ENCODE peak calls at places on chromosomes 6 and 20, in six cellular contexts. F is K562, A is endothelial cell of umbilical vein, I is HepG2, H is NB4, U is GM12878. Y is an unnamed sample.

GRCh38 chr6:81612136-81612535 is 140.3 kb downstream of the TENT5A start:
- DNase-seq in F (no peak), A (no peak), I (no peak), H (no peak), U (no peak), Y (no peak)

GRCh38 chr6:131828946-131829345 is 21.1 kb downstream of the ENPP1 start:
- DNase-seq in F (no peak), A (no peak), I (no peak), H (no peak), U (no peak), Y (no peak)

GRCh38 chr6:155152211-155153076 is 111.4 kb upstream of the CLDN20 start:
- DNase-seq in F (peak; percentile 55), A (no peak), I (peak; percentile 75), H (peak; percentile 15), U (no peak), Y (no peak)

GRCh38 chr20:2750343-2751251 is 49.8 kb downstream of the CPXM1 start:
- DNase-seq in F (peak; percentile 40), A (peak; percentile 7), I (peak; percentile 59), H (peak; percentile 86), U (no peak), Y (peak; percentile 78)

GRCh38 chr6:35752330-35752729 is 15.5 kb downstream of the ARMC12 start:
- DNase-seq in F (no peak), A (no peak), I (no peak), H (no peak), U (no peak), Y (no peak)

GRCh38 chr6:157813191-157813590 is 9.9 kb upstream of the SNX9 start:
- DNase-seq in F (no peak), A (no peak), I (no peak), H (no peak), U (no peak), Y (no peak)

GRCh38 chr6:13191461-13191860 is 136.9 kb downstream of the TBC1D7 start:
- DNase-seq in F (no peak), A (no peak), I (no peak), H (no peak), U (no peak), Y (no peak)

GRCh38 chr6:167565884-167566491 is 241.1 kb downstream of the TTLL2 start:
- DNase-seq in F (peak; percentile 32), A (no peak), I (peak; percentile 27), H (no peak), U (no peak), Y (no peak)

GRCh38 chr20:39105551-39105950 is 143.4 kb downstream of the DHX35 start:
- DNase-seq in F (peak; percentile 48), A (no peak), I (no peak), H (peak; percentile 27), U (no peak), Y (no peak)

GRCh38 chr6:72954736-72955135 is 270.6 kb downstream of the KHDC1L start:
- DNase-seq in F (no peak), A (peak; percentile 42), I (no peak), H (no peak), U (no peak), Y (no peak)
- TF ChIP-seq MYC in F (no peak), A (no peak), I (no peak), H (no peak), U (no peak), Y (no peak)

GRCh38 chr20:11698124-11698523 is 219.6 kb upstream of the BTBD3 start:
- DNase-seq in F (no peak), A (no peak), I (no peak), H (no peak), U (no peak), Y (no peak)
- TF ChIP-seq MYC in F (no peak), A (no peak), I (no peak), H (no peak), U (no peak), Y (no peak)

DNA sequence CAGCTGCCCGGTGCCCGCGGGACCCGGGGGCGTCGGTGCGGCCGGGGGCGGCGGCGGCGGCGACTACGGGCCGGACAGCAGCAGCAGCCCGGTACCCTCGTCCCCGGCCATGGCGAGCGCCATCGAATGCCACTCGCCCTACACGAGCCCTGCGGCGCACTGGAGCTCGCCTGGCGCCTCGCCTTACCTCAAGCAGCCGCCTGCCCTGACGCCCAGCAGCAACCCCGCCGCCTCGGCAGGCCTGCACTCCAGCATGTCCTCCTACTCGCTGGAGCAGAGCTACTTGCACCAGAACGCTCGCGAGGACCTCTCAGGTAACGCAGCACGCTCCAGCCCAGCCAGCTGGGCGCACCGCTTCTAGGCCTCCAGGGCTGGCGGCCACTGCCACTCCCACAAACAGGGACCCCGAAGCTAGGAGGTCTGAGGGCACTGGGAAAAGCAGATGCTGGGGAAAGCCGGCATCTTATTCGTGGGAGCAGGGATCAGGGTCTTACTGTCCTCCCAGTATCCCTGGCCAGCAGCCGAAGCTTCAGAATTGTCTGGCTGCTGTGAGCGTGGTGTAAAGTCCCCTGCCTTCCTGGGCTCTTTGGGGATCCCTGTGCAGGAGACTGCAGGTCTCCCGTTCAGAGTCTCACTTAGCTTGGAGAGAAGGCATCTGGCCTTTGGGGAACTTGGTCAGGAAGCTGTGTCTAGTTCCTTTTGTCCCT is 1.6 kb downstream of the FOXF2 start:
- DNase-seq in F (no peak), A (no peak), I (no peak), H (no peak), U (no peak), Y (no peak)
- TF ChIP-seq MYC in F (no peak), A (no peak), I (no peak), H (no peak), U (no peak), Y (no peak)

GRCh38 chr6:79498842-79499241 is 38.4 kb downstream of the LCA5 start:
- DNase-seq in F (no peak), A (no peak), I (no peak), H (no peak), U (no peak), Y (no peak)
- TF ChIP-seq MYC in F (no peak), A (no peak), I (no peak), H (no peak), U (no peak), Y (no peak)

GRCh38 chr6:91713911-91714310 is 1127.0 kb upstream of the MAP3K7 start:
- DNase-seq in F (no peak), A (no peak), I (no peak), H (no peak), U (no peak), Y (no peak)

GRCh38 chr6:91717094-91717493 is 1130.2 kb upstream of the MAP3K7 start:
- DNase-seq in F (no peak), A (no peak), I (no peak), H (no peak), U (no peak), Y (no peak)

GRCh38 chr6:91716361-91716760 is 1129.5 kb upstream of the MAP3K7 start:
- DNase-seq in F (no peak), A (no peak), I (no peak), H (no peak), U (no peak), Y (no peak)

GRCh38 chr6:91718198-91718597 is 1131.3 kb upstream of the MAP3K7 start:
- DNase-seq in F (no peak), A (no peak), I (no peak), H (no peak), U (no peak), Y (no peak)

GRCh38 chr6:91715171-91715805 is 1128.4 kb upstream of the MAP3K7 start:
- DNase-seq in F (no peak), A (no peak), I (no peak), H (no peak), U (no peak), Y (no peak)
- TF ChIP-seq MYC in F (no peak), A (no peak), I (no peak), H (no peak), U (no peak), Y (no peak)

DNA sequence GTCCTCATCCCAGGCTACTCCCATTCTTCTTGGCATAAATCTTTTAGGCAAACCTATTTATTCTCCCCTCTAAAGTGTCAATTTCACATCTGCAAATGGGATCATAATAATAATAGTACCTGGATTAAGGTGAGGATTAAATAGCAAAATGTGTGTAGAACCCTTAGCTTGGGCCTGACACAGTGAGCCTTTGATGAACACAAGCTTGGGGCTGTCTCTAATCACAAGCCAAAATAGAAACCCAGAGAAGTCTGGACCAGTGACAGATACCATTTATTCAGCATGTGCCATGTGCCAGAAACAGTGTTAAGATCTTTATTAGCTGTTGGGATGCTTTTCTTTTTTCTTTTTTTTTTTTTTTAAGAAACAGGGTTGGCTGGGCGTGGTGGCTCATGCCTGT is 14.9 kb upstream of the PARD6B start:
- DNase-seq in F (no peak), A (no peak), I (no peak), H (no peak), U (no peak), Y (no peak)
- TF ChIP-seq MYC in F (no peak), A (no peak), I (no peak), H (no peak), U (no peak), Y (no peak)